ENCODE peak calls at places on chromosomes 7 and 10, in ten cellular contexts. F, X, Y, Q, J, V, M, S, G and H are unnamed samples.

GRCh38 chr10:124074471-124075109 is 18.8 kb downstream of the CHST15 start:
- DNase-seq in F (no peak), X (no peak), Y (no peak), Q (no peak), J (no peak), V (no peak), M (no peak), S (no peak), G (no peak), H (no peak)

GRCh38 chr10:113058175-113058961 is 108.3 kb downstream of the TCF7L2 start:
- DNase-seq in F (no peak), X (peak), Y (no peak), Q (peak), J (peak), V (peak), M (no peak), S (peak), G (no peak), H (peak)

GRCh38 chr10:24209421-24209770 is 458 bp downstream of the KIAA1217 start:
- DNase-seq in F (no peak), X (no peak), Y (no peak), Q (peak), J (peak), V (no peak), M (no peak), S (no peak), G (no peak), H (peak)

GRCh38 chr10:85645097-85645496 is 721.5 kb downstream of the GRID1 start:
- DNase-seq in F (no peak), X (no peak), Y (no peak), Q (no peak), J (no peak), V (no peak), M (no peak), S (no peak), G (no peak), H (no peak)

GRCh38 chr7:92685146-92686042 is 95.2 kb upstream of the FAM133B start:
- DNase-seq in F (peak), X (no peak), Y (peak), Q (no peak), J (no peak), V (no peak), M (no peak), S (no peak), G (no peak), H (no peak)

GRCh38 chr10:62244785-62245595 is 23.7 kb downstream of the RTKN2 start:
- DNase-seq in F (no peak), X (peak), Y (no peak), Q (peak), J (no peak), V (peak), M (no peak), S (peak), G (no peak), H (no peak)

GRCh38 chr7:152076324-152076821 is 50.9 kb downstream of the GALNT11 start:
- DNase-seq in F (peak), X (peak), Y (no peak), Q (no peak), J (peak), V (no peak), M (no peak), S (no peak), G (no peak), H (no peak)

GRCh38 chr7:50684702-50685074 is 98.0 kb downstream of the GRB10 start:
- DNase-seq in F (no peak), X (no peak), Y (no peak), Q (no peak), J (no peak), V (no peak), M (no peak), S (no peak), G (no peak), H (no peak)

GRCh38 chr10:98655512-98655911 is 208.8 kb upstream of the HPS1 start:
- DNase-seq in F (no peak), X (no peak), Y (no peak), Q (no peak), J (no peak), V (no peak), M (no peak), S (no peak), G (no peak), H (no peak)

GRCh38 chr7:31893365-31893764 is 176.8 kb downstream of the PDE1C start:
- DNase-seq in F (no peak), X (no peak), Y (no peak), Q (no peak), J (no peak), V (no peak), M (no peak), S (no peak), G (no peak), H (no peak)

GRCh38 chr7:49488573-49488972 is 284.9 kb upstream of the VWC2 start:
- DNase-seq in F (no peak), X (no peak), Y (no peak), Q (no peak), J (no peak), V (no peak), M (no peak), S (no peak), G (no peak), H (no peak)

GRCh38 chr10:119479048-119479394 is 63.5 kb downstream of the RGS10 start:
- DNase-seq in F (no peak), X (no peak), Y (no peak), Q (peak), J (no peak), V (no peak), M (no peak), S (no peak), G (no peak), H (no peak)

GRCh38 chr10:53064609-53065008 is 292.0 kb upstream of the MBL2 start:
- DNase-seq in F (no peak), X (no peak), Y (no peak), Q (no peak), J (no peak), V (no peak), M (no peak), S (no peak), G (no peak), H (no peak)

GRCh38 chr10:63064706-63065105 is 68.4 kb upstream of the NRBF2 start:
- DNase-seq in F (no peak), X (no peak), Y (no peak), Q (no peak), J (no peak), V (no peak), M (no peak), S (no peak), G (no peak), H (no peak)

GRCh38 chr10:44723654-44724053 is 187.5 kb upstream of the TMEM72 start:
- DNase-seq in F (no peak), X (no peak), Y (no peak), Q (peak), J (peak), V (peak), M (no peak), S (no peak), G (no peak), H (peak)

GRCh38 chr7:30727061-30727945 is 24.6 kb upstream of the INMT start:
- DNase-seq in F (peak), X (peak), Y (peak), Q (no peak), J (no peak), V (no peak), M (no peak), S (no peak), G (no peak), H (no peak)

GRCh38 chr10:90779573-90779972 is 78.3 kb downstream of the HTR7 start:
- DNase-seq in F (no peak), X (no peak), Y (no peak), Q (no peak), J (peak), V (no peak), M (no peak), S (no peak), G (no peak), H (no peak)

GRCh38 chr10:76113952-76114351 is 682.5 kb downstream of the LRMDA start:
- DNase-seq in F (no peak), X (no peak), Y (no peak), Q (peak), J (no peak), V (no peak), M (no peak), S (no peak), G (no peak), H (no peak)

GRCh38 chr10:114632869-114633715 is 25.0 kb downstream of the ABLIM1 start:
- DNase-seq in F (no peak), X (no peak), Y (no peak), Q (peak), J (peak), V (peak), M (no peak), S (peak), G (peak), H (peak)

GRCh38 chr7:157140118-157140905 is 1.6 kb downstream of the UBE3C start:
- DNase-seq in F (no peak), X (no peak), Y (no peak), Q (peak), J (no peak), V (no peak), M (no peak), S (no peak), G (no peak), H (no peak)

GRCh38 chr7:23356168-23356567 is 57.0 kb downstream of the MALSU1 start:
- DNase-seq in F (no peak), X (no peak), Y (no peak), Q (no peak), J (no peak), V (no peak), M (no peak), S (no peak), G (no peak), H (no peak)

GRCh38 chr7:117248810-117249209 is 74.0 kb downstream of the WNT2 start:
- DNase-seq in F (no peak), X (no peak), Y (no peak), Q (no peak), J (no peak), V (no peak), M (no peak), S (no peak), G (no peak), H (peak)

GRCh38 chr10:117132751-117133231 is 5.3 kb downstream of the VAX1 start:
- DNase-seq in F (no peak), X (no peak), Y (no peak), Q (peak), J (no peak), V (no peak), M (no peak), S (no peak), G (no peak), H (no peak)

GRCh38 chr7:22980422-22980821 is 33.5 kb downstream of the HYCC1 start:
- DNase-seq in F (no peak), X (no peak), Y (no peak), Q (peak), J (peak), V (peak), M (no peak), S (peak), G (no peak), H (peak)

GRCh38 chr10:74297389-74298080 is 146.5 kb downstream of the ADK start:
- DNase-seq in F (no peak), X (no peak), Y (no peak), Q (no peak), J (no peak), V (no peak), M (no peak), S (no peak), G (no peak), H (no peak)